ENCODE peak calls at places on chromosomes 4 and X, in ten cellular contexts. G, F, Z, W, A, D, T, L, H and V are unnamed samples.

GRCh38 chr4:103923551-103923950 is 203.8 kb upstream of the TACR3 start:
- DNase-seq in W (no peak), L (no peak), H (no peak), D (no peak), A (no peak), T (no peak), G (no peak), F (no peak), Z (no peak), V (no peak)

GRCh38 chr4:52126946-52127345 is 75.8 kb downstream of the SPATA18 start:
- DNase-seq in H (no peak), L (no peak), W (peak), A (no peak), D (no peak), Z (no peak), T (no peak), G (no peak), F (peak), V (peak)

GRCh38 chr4:185671041-185671440 is 135.7 kb upstream of the PDLIM3 start:
- DNase-seq in L (no peak), T (no peak), D (no peak), Z (no peak), F (no peak), A (no peak), H (no peak), W (no peak), G (no peak), V (no peak)

GRCh38 chr4:94895081-94895480 is 137.3 kb downstream of the BMPR1B start:
- DNase-seq in D (no peak), A (no peak), W (no peak), G (no peak), H (no peak), F (no peak), T (no peak), Z (no peak), L (no peak), V (no peak)

GRCh38 chrX:56803849-56804681 is 75.0 kb downstream of the NBDY start:
- DNase-seq in W (no peak), G (no peak), H (no peak), L (no peak), A (no peak), T (no peak), D (no peak), Z (no peak), F (no peak), V (peak)

GRCh38 chr4:88583643-88584470 is 8.4 kb upstream of the HERC3 start:
- DNase-seq in G (no peak), W (no peak), H (no peak), D (no peak), F (no peak), A (no peak), L (no peak), Z (no peak), T (no peak), V (no peak)

GRCh38 chr4:123600426-123600825 is 203.8 kb downstream of the SPRY1 start:
- DNase-seq in F (no peak), G (no peak), Z (no peak), T (no peak), W (no peak), L (no peak), D (no peak), A (no peak), H (no peak), V (no peak)

GRCh38 chr4:137934921-137935320 is 307.2 kb downstream of the SLC7A11 start:
- DNase-seq in Z (no peak), H (no peak), D (no peak), A (no peak), G (no peak), T (no peak), F (no peak), W (no peak), L (no peak), V (no peak)

GRCh38 chrX:153970398-153971123 is 1.1 kb downstream of the HCFC1 start:
- DNase-seq in W (peak), A (no peak), G (peak), L (no peak), T (peak), F (peak), Z (peak), D (peak), H (no peak), V (peak)

GRCh38 chr4:151641167-151641566 is 119.6 kb downstream of the GATB start:
- DNase-seq in A (no peak), H (no peak), G (no peak), L (no peak), Z (peak), D (no peak), W (peak), T (peak), F (peak), V (peak)

GRCh38 chr4:83219344-83219990 is 65.1 kb downstream of the COQ2 start:
- DNase-seq in T (no peak), D (no peak), A (peak), W (no peak), Z (no peak), F (no peak), G (peak), L (no peak), H (no peak), V (peak)

GRCh38 chr4:118352843-118353373 is at the start of gene PRSS12:
- DNase-seq in L (peak), D (peak), G (peak), T (peak), H (peak), Z (peak), A (peak), W (peak), F (peak), V (peak)

GRCh38 chr4:184968784-184969201 is 49.5 kb upstream of the HELT start:
- DNase-seq in D (no peak), A (peak), H (no peak), T (no peak), W (peak), Z (peak), L (no peak), F (no peak), G (no peak), V (peak)

GRCh38 chrX:150512426-150512825 is 56.0 kb upstream of the MTM1 start:
- DNase-seq in T (no peak), L (no peak), H (no peak), D (no peak), F (no peak), W (no peak), G (no peak), Z (no peak), A (no peak), V (no peak)

GRCh38 chrX:70033348-70033747 is 16.4 kb downstream of the AWAT2 start:
- DNase-seq in F (peak), Z (peak), T (peak), D (peak), G (no peak), W (peak), H (no peak), L (no peak), A (no peak), V (peak)

GRCh38 chr4:141229408-141230101 is 8.9 kb downstream of the ZNF330 start:
- DNase-seq in D (no peak), A (no peak), H (no peak), W (no peak), L (no peak), T (no peak), G (no peak), F (no peak), Z (no peak), V (peak)

GRCh38 chrX:9788908-9789307 is 2.7 kb downstream of the SHROOM2 start:
- DNase-seq in A (no peak), T (peak), D (no peak), F (no peak), Z (no peak), G (no peak), L (no peak), W (peak), H (peak), V (peak)

GRCh38 chr4:38313175-38313574 is 350.8 kb upstream of the KLF3 start:
- DNase-seq in Z (peak), G (peak), D (no peak), A (no peak), F (no peak), W (no peak), T (no peak), H (no peak), L (no peak), V (peak)

GRCh38 chrX:11239230-11239629 is 54.0 kb upstream of the AMELX start:
- DNase-seq in G (peak), D (no peak), A (no peak), W (peak), H (no peak), F (peak), T (peak), Z (no peak), L (no peak), V (peak)

GRCh38 chr4:1715002-1715761 is 3.1 kb upstream of the SLBP start:
- DNase-seq in Z (no peak), H (no peak), T (no peak), D (no peak), A (no peak), L (no peak), F (no peak), G (no peak), W (no peak), V (no peak)

GRCh38 chrX:103537871-103538387 is 18.6 kb upstream of the RAB40A start:
- DNase-seq in T (no peak), G (no peak), Z (no peak), W (no peak), H (no peak), F (no peak), A (no peak), D (no peak), L (no peak), V (peak)

GRCh38 chr4:38050560-38051350 is 90.6 kb downstream of the PTTG2 start:
- DNase-seq in G (no peak), Z (no peak), D (no peak), T (peak), A (no peak), W (no peak), L (no peak), F (no peak), H (no peak), V (no peak)

GRCh38 chr4:73853246-73853704 is at the start of gene PF4V1:
- DNase-seq in L (no peak), W (no peak), F (peak), Z (no peak), A (no peak), D (no peak), T (peak), H (no peak), G (no peak), V (no peak)

GRCh38 chr4:73850261-73850970 is 2.7 kb upstream of the PF4V1 start:
- DNase-seq in Z (no peak), H (no peak), G (no peak), A (no peak), W (peak), D (no peak), F (no peak), T (no peak), L (no peak), V (peak)

GRCh38 chr4:73851293-73851692 is 1.8 kb upstream of the PF4V1 start:
- DNase-seq in T (no peak), F (no peak), G (no peak), A (no peak), L (no peak), H (no peak), Z (no peak), D (no peak), W (no peak), V (no peak)

GRCh38 chr4:73853718-73854473 is 800 bp downstream of the PF4V1 start:
- DNase-seq in G (no peak), H (no peak), D (no peak), F (no peak), W (no peak), A (no peak), Z (no peak), L (no peak), T (no peak), V (no peak)

GRCh38 chr4:73852771-73853170 is 325 bp upstream of the PF4V1 start:
- DNase-seq in F (peak), H (no peak), L (no peak), G (no peak), A (no peak), D (no peak), W (no peak), Z (no peak), T (no peak), V (no peak)
- H3K4me3 ChIP-seq in F (no peak), H (no peak), L (no peak), G (no peak), A (no peak), D (no peak), W (no peak), Z (no peak), T (no peak), V (no peak)

GRCh38 chrX:40156472-40157227 is 58.9 kb upstream of the BCOR start:
- DNase-seq in A (no peak), G (no peak), W (no peak), T (no peak), Z (no peak), L (no peak), D (no peak), F (no peak), H (no peak), V (no peak)
- H3K4me3 ChIP-seq in A (no peak), G (no peak), W (no peak), T (no peak), Z (no peak), L (no peak), D (no peak), F (no peak), H (no peak), V (no peak)

GRCh38 chr4:76252271-76252653 is 741 bp downstream of the FAM47E start:
- DNase-seq in G (no peak), F (no peak), Z (no peak), T (no peak), D (no peak), L (no peak), A (no peak), W (no peak), H (no peak), V (no peak)

GRCh38 chr4:76246852-76247251 is 4.7 kb upstream of the FAM47E start:
- DNase-seq in H (no peak), Z (no peak), W (no peak), F (no peak), D (no peak), L (no peak), A (no peak), T (no peak), G (no peak), V (no peak)

GRCh38 chr4:76251448-76252270 is at the start of gene FAM47E:
- DNase-seq in L (no peak), T (peak), F (peak), W (peak), A (peak), Z (peak), G (peak), H (no peak), D (peak), V (peak)

GRCh38 chr4:76253511-76253910 is 2.0 kb downstream of the FAM47E start:
- DNase-seq in F (no peak), T (no peak), Z (no peak), W (no peak), A (no peak), H (no peak), L (no peak), D (no peak), G (no peak), V (no peak)

DNA sequence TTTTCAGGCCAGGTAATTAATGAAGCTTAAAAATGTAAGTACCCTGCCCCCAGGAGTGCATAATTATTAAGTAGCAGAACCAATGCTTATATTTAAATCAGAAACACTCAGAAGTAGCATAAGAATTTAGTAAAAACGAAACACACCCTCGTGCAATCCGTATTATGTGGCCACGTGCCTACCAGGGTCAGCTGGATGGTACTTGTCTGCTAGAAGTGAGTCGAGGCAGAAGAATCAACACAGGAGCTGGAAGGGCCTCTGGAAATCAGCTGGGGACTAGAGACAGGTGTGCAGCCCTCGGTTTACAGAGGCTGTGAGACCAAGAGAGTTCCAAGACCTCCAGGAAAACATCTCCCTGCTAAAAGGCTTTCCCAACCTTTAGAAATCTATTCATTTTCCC is 559 bp upstream of the FAM47E start:
- DNase-seq in W (no peak), D (no peak), Z (no peak), H (no peak), A (no peak), F (no peak), L (no peak), G (peak), T (no peak), V (no peak)
- H3K4me3 ChIP-seq in W (peak), D (no peak), Z (peak), H (peak), A (peak), F (peak), L (peak), G (peak), T (peak), V (peak)

DNA sequence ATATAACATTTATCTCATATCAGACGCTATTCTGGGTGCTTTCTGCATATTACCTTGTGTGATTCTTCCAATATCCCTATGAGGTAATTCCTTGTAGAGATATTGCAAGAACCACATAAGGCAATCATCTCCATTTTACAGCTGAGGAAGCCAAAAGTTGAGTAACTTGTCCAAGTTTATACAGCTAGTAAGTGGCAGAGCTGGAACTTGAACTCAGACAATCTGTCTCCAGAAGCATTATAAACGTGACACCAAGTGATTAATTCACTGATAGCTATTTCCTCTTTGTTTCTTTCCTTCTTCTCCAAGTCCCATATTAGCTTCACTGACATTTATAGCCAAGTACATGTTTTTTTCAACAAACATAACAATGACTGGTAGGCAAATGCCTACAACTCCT is 7.3 kb downstream of the EMCN start:
- DNase-seq in D (no peak), T (peak), A (no peak), G (no peak), W (no peak), F (no peak), Z (no peak), H (no peak), L (no peak), V (no peak)
- H3K4me3 ChIP-seq in D (no peak), T (no peak), A (no peak), G (no peak), W (no peak), F (no peak), Z (no peak), H (no peak), L (no peak), V (no peak)

GRCh38 chr4:26624042-26624441 is 40.2 kb downstream of the TBC1D19 start:
- DNase-seq in T (no peak), G (no peak), A (no peak), D (no peak), H (no peak), Z (no peak), W (no peak), L (no peak), F (no peak), V (no peak)

GRCh38 chr4:26622913-26623312 is 39.0 kb downstream of the TBC1D19 start:
- DNase-seq in A (no peak), F (no peak), G (no peak), H (no peak), T (peak), Z (no peak), D (no peak), W (no peak), L (no peak), V (no peak)

GRCh38 chr4:26621366-26621765 is 37.5 kb downstream of the TBC1D19 start:
- DNase-seq in A (no peak), L (no peak), W (no peak), Z (no peak), D (no peak), G (no peak), T (no peak), H (no peak), F (no peak), V (no peak)

DNA sequence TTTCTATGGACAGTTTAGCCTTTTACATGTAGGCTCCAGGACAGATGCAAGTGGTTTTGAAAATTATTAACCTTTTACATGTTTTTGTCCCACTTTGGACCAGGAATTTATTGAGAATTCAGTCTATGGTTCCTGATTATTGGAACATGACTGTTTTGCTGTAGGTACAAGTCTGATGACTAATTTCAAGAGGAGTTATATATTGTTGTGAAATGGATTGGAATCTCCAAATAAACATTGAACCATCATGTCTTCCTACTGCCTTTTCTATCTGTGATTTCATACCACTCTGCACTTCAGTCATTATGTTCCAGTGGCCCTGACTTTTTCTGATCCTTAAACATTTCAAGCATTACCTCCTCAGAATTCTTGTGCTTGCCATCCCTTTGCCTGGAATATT is 35.9 kb downstream of the TBC1D19 start:
- DNase-seq in A (no peak), G (no peak), D (no peak), H (peak), T (no peak), Z (no peak), W (peak), L (no peak), F (peak), V (peak)
- H3K4me3 ChIP-seq in A (no peak), G (no peak), D (no peak), H (no peak), T (no peak), Z (no peak), W (no peak), L (no peak), F (no peak), V (no peak)

GRCh38 chrX:48683411-48683982 is at the start of gene WAS:
- DNase-seq in T (no peak), F (no peak), Z (no peak), L (no peak), W (no peak), H (no peak), G (peak), D (no peak), A (peak), V (no peak)

GRCh38 chrX:48685416-48685815 is 1.8 kb downstream of the WAS start:
- DNase-seq in H (no peak), D (no peak), T (no peak), A (no peak), F (no peak), G (no peak), L (no peak), W (no peak), Z (no peak), V (no peak)

GRCh38 chrX:48681539-48682183 is 1.9 kb upstream of the WAS start:
- DNase-seq in D (no peak), W (no peak), A (no peak), G (no peak), T (no peak), H (no peak), L (no peak), F (no peak), Z (no peak), V (no peak)

GRCh38 chrX:48688531-48689142 is 5.0 kb downstream of the WAS start:
- DNase-seq in L (no peak), A (no peak), G (no peak), Z (no peak), H (no peak), F (no peak), D (no peak), T (no peak), W (no peak), V (no peak)

DNA sequence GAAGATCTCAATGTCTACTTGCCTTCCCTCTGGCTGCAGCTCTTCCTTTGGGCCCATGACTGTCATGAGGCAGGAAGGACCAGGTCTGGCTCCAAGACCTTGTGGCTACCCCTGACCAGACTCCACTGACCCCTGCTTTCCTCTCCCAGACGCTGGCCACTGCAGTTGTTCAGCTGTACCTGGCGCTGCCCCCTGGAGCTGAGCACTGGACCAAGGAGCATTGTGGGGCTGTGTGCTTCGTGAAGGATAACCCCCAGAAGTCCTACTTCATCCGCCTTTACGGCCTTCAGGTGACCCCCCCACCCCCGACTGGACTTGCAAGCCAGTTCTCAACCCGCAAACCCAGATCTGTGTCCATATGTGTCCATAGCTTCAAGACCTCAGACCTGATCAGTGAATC is 535 bp downstream of the WAS start:
- DNase-seq in T (no peak), Z (no peak), D (no peak), H (no peak), A (no peak), F (no peak), L (no peak), G (no peak), W (no peak), V (no peak)
- H3K4me3 ChIP-seq in T (no peak), Z (no peak), D (peak), H (no peak), A (peak), F (no peak), L (no peak), G (peak), W (no peak), V (no peak)